ENCODE peak calls at places on chromosomes 5 and 9, in seven cellular contexts. A, W, D, Y, C, I and G are unnamed samples.
A peak's percentile ranks its signal among the peaks of the same experiment; 100 is the strongest.

GRCh38 chr9:108800632-108801099 is 55.1 kb downstream of the ACTL7B start:
- ATAC-seq in W (no peak), Y (no peak), I (no peak), C (no peak), D (no peak), A (no peak), G (no peak)

GRCh38 chr5:134438641-134439621 is 27.2 kb upstream of the CDKN2AIPNL start:
- ATAC-seq in W (peak; percentile 69), I (peak; percentile 47), D (no peak), C (no peak), A (peak; percentile 64), Y (no peak), G (peak; percentile 61)

GRCh38 chr9:19408693-19409405 is at the start of gene ACER2:
- ATAC-seq in D (peak; percentile 95), C (peak; percentile 99), Y (peak; percentile 95), I (peak; percentile 97), A (peak; percentile 98), W (peak; percentile 89), G (peak; percentile 94)

GRCh38 chr9:133994359-133995011 is 2.4 kb upstream of the VAV2 start:
- ATAC-seq in I (peak; percentile 51), C (peak; percentile 63), Y (peak; percentile 54), D (peak; percentile 35), W (peak; percentile 65), A (peak; percentile 19), G (peak; percentile 78)

GRCh38 chr5:134053840-134054338 is 49.1 kb upstream of the VDAC1 start:
- ATAC-seq in W (peak; percentile 15), D (no peak), I (peak; percentile 90), Y (no peak), A (no peak), C (peak; percentile 78), G (peak; percentile 57)

GRCh38 chr9:129858167-129858962 is 23.1 kb downstream of the USP20 start:
- ATAC-seq in D (no peak), Y (no peak), C (no peak), W (no peak), A (no peak), I (no peak), G (no peak)

GRCh38 chr9:113526841-113527240 is 63.3 kb downstream of the RGS3 start:
- ATAC-seq in A (peak; percentile 42), Y (no peak), W (no peak), C (no peak), I (no peak), D (no peak), G (no peak)

GRCh38 chr9:127004946-127005769 is 90.6 kb downstream of the RALGPS1 start:
- ATAC-seq in Y (peak; percentile 94), A (peak; percentile 44), D (peak; percentile 99), I (no peak), C (peak; percentile 97), W (no peak), G (no peak)

GRCh38 chr9:132288371-132288770 is 66.4 kb downstream of the SETX start:
- ATAC-seq in C (no peak), W (no peak), I (no peak), D (no peak), A (peak; percentile 59), Y (no peak), G (peak; percentile 66)

GRCh38 chr5:139149477-139150199 is 48.5 kb downstream of the SIL1 start:
- ATAC-seq in A (peak; percentile 59), I (peak; percentile 38), D (no peak), W (no peak), Y (no peak), C (peak; percentile 78), G (no peak)

GRCh38 chr9:109894921-109895758 is 115.1 kb downstream of the PALM2AKAP2 start:
- ATAC-seq in Y (no peak), I (no peak), A (peak; percentile 91), D (no peak), C (no peak), W (no peak), G (peak; percentile 65)

GRCh38 chr9:121185774-121186403 is 15.8 kb downstream of the RAB14 start:
- ATAC-seq in W (no peak), A (no peak), C (peak; percentile 18), D (peak; percentile 57), Y (peak; percentile 18), I (no peak), G (no peak)

GRCh38 chr9:42388846-42389245 is 205.4 kb downstream of the SPATA31A6 start:
- ATAC-seq in W (no peak), D (no peak), Y (no peak), C (peak; percentile 9), I (no peak), A (no peak), G (peak; percentile 22)

GRCh38 chr9:6777218-6777902 is 19.6 kb downstream of the KDM4C start:
- ATAC-seq in W (peak; percentile 89), C (no peak), I (no peak), A (no peak), D (no peak), Y (no peak), G (no peak)

GRCh38 chr5:176653401-176653800 is 6.1 kb downstream of the TSPAN17 start:
- ATAC-seq in Y (peak; percentile 66), D (peak; percentile 92), W (no peak), C (peak; percentile 39), I (peak; percentile 14), A (peak; percentile 10), G (no peak)